ENCODE peak calls at places on chromosome 13, in five cellular contexts. Q is MM.1S; Y is ascending aorta; A is CD8-positive, alpha-beta memory T cell; M is esophagus muscularis mucosa. P is an unnamed sample.

GRCh38 chr13:75740008-75740407 is 103.9 kb downstream of the LMO7 start:
- DNase-seq in Q (no peak), Y (no peak), A (no peak), M (no peak), P (no peak)

GRCh38 chr13:73497430-73497829 is 438.6 kb downstream of the KLF5 start:
- DNase-seq in Q (no peak), Y (no peak), A (no peak), M (no peak), P (no peak)

GRCh38 chr13:37701972-37702371 is 103.4 kb upstream of the POSTN start:
- DNase-seq in Q (no peak), Y (no peak), A (no peak), M (no peak), P (no peak)

GRCh38 chr13:88329066-88329465 is 657.9 kb downstream of the SLITRK5 start:
- DNase-seq in Q (no peak), Y (no peak), A (no peak), M (no peak), P (no peak)

GRCh38 chr13:30880151-30880551 is 25.9 kb upstream of the MEDAG start:
- DNase-seq in Q (no peak), Y (no peak), A (no peak), M (no peak), P (no peak)

GRCh38 chr13:99992912-99993311 is 11.3 kb downstream of the ZIC2 start:
- DNase-seq in Q (no peak), Y (no peak), A (no peak), M (no peak), P (no peak)

GRCh38 chr13:99886706-99887105 is 84.9 kb downstream of the ZIC5 start:
- DNase-seq in Q (no peak), Y (no peak), A (no peak), M (no peak), P (no peak)

GRCh38 chr13:20128459-20128927 is 32.4 kb downstream of the GJA3 start:
- DNase-seq in Q (no peak), Y (no peak), A (no peak), M (no peak), P (no peak)

GRCh38 chr13:76049397-76049746 is 413.2 kb downstream of the LMO7 start:
- DNase-seq in Q (no peak), Y (no peak), A (no peak), M (no peak), P (no peak)

GRCh38 chr13:24684600-24684998 is 4.4 kb downstream of the ATP12A start:
- DNase-seq in Q (no peak), Y (no peak), A (peak; percentile 55), M (no peak), P (no peak)

GRCh38 chr13:75319244-75319643 is 162.7 kb downstream of the TBC1D4 start:
- DNase-seq in Q (no peak), Y (no peak), A (no peak), M (no peak), P (no peak)

GRCh38 chr13:78881746-78882145 is 222.8 kb upstream of the OBI1 start:
- DNase-seq in Q (no peak), Y (no peak), A (no peak), M (no peak), P (no peak)

GRCh38 chr13:20426766-20427448 is 98.8 kb downstream of the CRYL1 start:
- DNase-seq in Q (no peak), Y (no peak), A (no peak), M (peak; percentile 86), P (no peak)

GRCh38 chr13:109402976-109403375 is 383.4 kb downstream of the IRS2 start:
- DNase-seq in Q (no peak), Y (no peak), A (no peak), M (no peak), P (no peak)

GRCh38 chr13:69947577-69947976 is 160.0 kb upstream of the ATXN8OS start:
- DNase-seq in Q (no peak), Y (no peak), A (no peak), M (no peak), P (no peak)

GRCh38 chr13:24306632-24307031 is 2.7 kb upstream of the C1QTNF9 start:
- DNase-seq in Q (no peak), Y (no peak), A (no peak), M (no peak), P (no peak)

GRCh38 chr13:29581666-29582065 is 13.8 kb downstream of the SLC7A1 start:
- DNase-seq in Q (no peak), Y (no peak), A (no peak), M (no peak), P (no peak)

GRCh38 chr13:35988648-35989081 is 142.5 kb downstream of the DCLK1 start:
- DNase-seq in Q (no peak), Y (no peak), A (no peak), M (no peak), P (no peak)

GRCh38 chr13:102878491-102878890 is 32.7 kb downstream of the ERCC5 start:
- DNase-seq in Q (no peak), Y (no peak), A (no peak), M (no peak), P (no peak)

GRCh38 chr13:32902898-32903297 is 113.3 kb upstream of the KL start:
- DNase-seq in Q (no peak), Y (peak; percentile 21), A (no peak), M (no peak), P (no peak)

GRCh38 chr13:77623797-77624196 is 73.7 kb upstream of the SLAIN1 start:
- DNase-seq in Q (no peak), Y (no peak), A (no peak), M (no peak), P (no peak)

GRCh38 chr13:30045916-30046704 is 195.7 kb upstream of the UBL3 start:
- DNase-seq in Q (no peak), Y (no peak), A (no peak), M (peak; percentile 79), P (no peak)

GRCh38 chr13:22220186-22221160 is 549.6 kb downstream of the FGF9 start:
- DNase-seq in Q (no peak), Y (no peak), A (no peak), M (no peak), P (no peak)

GRCh38 chr13:26601669-26602068 is 44.2 kb downstream of the WASF3 start:
- DNase-seq in Q (peak; percentile 59), Y (no peak), A (no peak), M (no peak), P (no peak)

GRCh38 chr13:39688278-39688677 is 32.8 kb downstream of the COG6 start:
- DNase-seq in Q (no peak), Y (no peak), A (no peak), M (no peak), P (no peak)

GRCh38 chr13:98032168-98032567 is 78.7 kb downstream of the IPO5 start:
- DNase-seq in Q (no peak), Y (no peak), A (no peak), M (peak; percentile 47), P (no peak)

GRCh38 chr13:66546534-66547379 is 683.4 kb downstream of the PCDH9 start:
- DNase-seq in Q (no peak), Y (no peak), A (no peak), M (no peak), P (no peak)

GRCh38 chr13:36981156-36981743 is 17.9 kb downstream of the ALG5 start:
- DNase-seq in Q (peak; percentile 19), Y (no peak), A (no peak), M (no peak), P (no peak)

GRCh38 chr13:79451500-79451962 is 29.4 kb upstream of the NDFIP2 start:
- DNase-seq in Q (peak; percentile 34), Y (no peak), A (peak; percentile 93), M (no peak), P (peak; percentile 57)

GRCh38 chr13:31110617-31111016 is 51.1 kb downstream of the HSPH1 start:
- DNase-seq in Q (no peak), Y (no peak), A (no peak), M (no peak), P (no peak)

GRCh38 chr13:47549219-47549752 is 451.8 kb downstream of the SUCLA2 start:
- DNase-seq in Q (no peak), Y (no peak), A (no peak), M (no peak), P (no peak)

GRCh38 chr13:102642475-102642874 is 45.7 kb downstream of the TPP2 start:
- DNase-seq in Q (no peak), Y (no peak), A (no peak), M (no peak), P (no peak)

GRCh38 chr13:30864352-30865130 is 41.5 kb upstream of the MEDAG start:
- DNase-seq in Q (no peak), Y (no peak), A (no peak), M (no peak), P (no peak)

DNA sequence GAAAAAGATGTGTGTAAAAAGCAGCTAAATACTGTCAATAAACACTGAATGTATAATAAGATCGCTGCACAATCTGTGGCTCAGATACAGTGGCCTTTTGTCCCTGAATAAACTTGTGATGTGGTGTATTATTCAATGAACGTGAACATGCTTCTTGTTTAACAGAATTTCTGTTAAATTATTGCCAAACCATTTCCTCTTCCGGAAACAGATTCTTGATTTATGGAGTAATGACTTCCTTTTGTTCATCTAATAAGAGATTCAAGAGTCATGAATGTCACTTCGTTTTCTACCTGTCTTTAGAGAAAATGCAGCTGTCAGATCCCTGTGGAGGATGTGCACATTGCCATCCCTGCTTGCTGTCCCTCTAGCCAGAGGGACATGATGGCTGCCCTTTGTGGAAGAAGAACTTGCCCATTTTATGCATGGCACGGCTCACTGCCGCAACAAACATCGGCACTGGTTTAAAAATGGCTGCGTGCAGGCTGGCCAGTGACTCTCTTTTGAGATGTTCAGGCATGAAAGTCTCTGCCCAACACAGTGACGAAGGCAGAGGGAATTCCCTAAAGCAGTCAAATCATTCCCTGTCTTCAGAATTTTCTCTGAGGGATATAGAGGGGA is 3.1 kb upstream of the TNFSF13B start:
- DNase-seq in Q (no peak), Y (no peak), A (no peak), M (no peak), P (no peak)
- H3K4me3 ChIP-seq in Q (no peak overlapping the region), Y (no peak overlapping the region), A (no peak overlapping the region), M (no peak overlapping the region), P (no peak overlapping the region)

GRCh38 chr13:42054798-42055499 is 6.5 kb downstream of the DGKH start:
- DNase-seq in Q (no peak), Y (no peak), A (no peak), M (no peak), P (no peak)
- H3K27ac ChIP-seq in Q (peak overlapping the region; percentile 67), Y (peak overlapping the region; percentile 14), A (no peak overlapping the region), M (no peak overlapping the region), P (no peak overlapping the region)

GRCh38 chr13:19072543-19072942 is 109.1 kb downstream of the TUBA3C start:
- DNase-seq in Q (no peak), Y (no peak), A (no peak), M (no peak), P (no peak)
- H3K9me3 ChIP-seq in Q (no peaks in the 10 kb centered on the region), Y (no peaks in the 10 kb centered on the region), A (no peaks in the 10 kb centered on the region), M (no peaks in the 10 kb centered on the region), P (no peaks in the 10 kb centered on the region)

GRCh38 chr13:51760592-51760991 is 43.4 kb downstream of the DHRS12 start:
- DNase-seq in Q (no peak), Y (no peak), A (no peak), M (no peak), P (no peak)
- H3K4me3 ChIP-seq in Q (no peak overlapping the region), Y (peak overlapping the region; percentile 40), A (no peak overlapping the region), M (no peak overlapping the region), P (no peak overlapping the region)

DNA sequence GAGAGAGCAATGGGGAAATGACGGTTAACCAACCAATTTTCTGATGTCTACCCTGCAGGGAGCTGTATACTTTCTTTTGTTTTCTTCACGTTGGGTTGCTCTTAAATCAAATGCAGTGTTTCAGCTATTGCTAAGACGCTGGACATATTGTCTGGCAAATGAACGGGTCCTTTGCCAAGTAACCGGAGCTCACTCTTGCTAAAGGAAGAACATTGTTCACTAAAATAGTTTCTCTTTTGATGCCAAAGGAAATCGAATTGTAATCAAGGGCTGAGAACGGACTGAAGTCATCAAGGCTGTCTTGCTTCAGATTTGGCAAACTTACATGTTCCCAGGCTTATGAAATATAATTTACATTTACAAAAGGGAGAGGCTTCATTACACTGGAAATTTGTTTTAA is 142.3 kb upstream of the ARGLU1 start:
- DNase-seq in Q (no peak), Y (no peak), A (no peak), M (no peak), P (no peak)
- H3K27ac ChIP-seq in Q (no peak overlapping the region), Y (no peak overlapping the region), A (no peak overlapping the region), M (peak overlapping the region; percentile 68), P (no peak overlapping the region)

P was measured in naive thymus-derived CD4-positive, alpha-beta T cell.